ENCODE peak calls at places on chromosome 7, in six cellular contexts. One of them, this sample, is unnamed.

GRCh38 chr7:51298912-51299311 is 17.7 kb downstream of the COBL start:
- DNase-seq in stimulated activated CD4-positive, alpha-beta T cell treated with anti-CD3 and anti-CD28 coated beads, Interleukin-1b, Interleukin-23, amount 100 ng/mL, for 48 hours: no peak
- DNase-seq in lower lobe of right lung: no peak
- DNase-seq in activated naive CD8-positive, alpha-beta T cell treated with anti-CD3 and anti-CD28 coated beads for 36 hours: no peak
- DNase-seq in activated CD4-positive, alpha-beta T cell treated with anti-CD3 and anti-CD28 coated beads, Interleukin-2, amount 50 U/mL, for 48 hours: no peak
- DNase-seq in naive thymus-derived CD8-positive, alpha-beta T cell: no peak
- DNase-seq in this sample: no peak

GRCh38 chr7:13262929-13263530 is 575.6 kb downstream of the ARL4A start:
- DNase-seq in stimulated activated CD4-positive, alpha-beta T cell treated with anti-CD3 and anti-CD28 coated beads, Interleukin-1b, Interleukin-23, amount 100 ng/mL, for 48 hours: no peak
- DNase-seq in lower lobe of right lung: no peak
- DNase-seq in activated naive CD8-positive, alpha-beta T cell treated with anti-CD3 and anti-CD28 coated beads for 36 hours: no peak
- DNase-seq in activated CD4-positive, alpha-beta T cell treated with anti-CD3 and anti-CD28 coated beads, Interleukin-2, amount 50 U/mL, for 48 hours: no peak
- DNase-seq in naive thymus-derived CD8-positive, alpha-beta T cell: no peak
- DNase-seq in this sample: no peak

GRCh38 chr7:7792089-7792488 is 73.7 kb upstream of the RPA3 start:
- DNase-seq in stimulated activated CD4-positive, alpha-beta T cell treated with anti-CD3 and anti-CD28 coated beads, Interleukin-1b, Interleukin-23, amount 100 ng/mL, for 48 hours: no peak
- DNase-seq in lower lobe of right lung: no peak
- DNase-seq in activated naive CD8-positive, alpha-beta T cell treated with anti-CD3 and anti-CD28 coated beads for 36 hours: no peak
- DNase-seq in activated CD4-positive, alpha-beta T cell treated with anti-CD3 and anti-CD28 coated beads, Interleukin-2, amount 50 U/mL, for 48 hours: no peak
- DNase-seq in naive thymus-derived CD8-positive, alpha-beta T cell: no peak
- DNase-seq in this sample: no peak

GRCh38 chr7:33517191-33517590 is 387.8 kb downstream of the BBS9 start:
- DNase-seq in stimulated activated CD4-positive, alpha-beta T cell treated with anti-CD3 and anti-CD28 coated beads, Interleukin-1b, Interleukin-23, amount 100 ng/mL, for 48 hours: no peak
- DNase-seq in lower lobe of right lung: no peak
- DNase-seq in activated naive CD8-positive, alpha-beta T cell treated with anti-CD3 and anti-CD28 coated beads for 36 hours: no peak
- DNase-seq in activated CD4-positive, alpha-beta T cell treated with anti-CD3 and anti-CD28 coated beads, Interleukin-2, amount 50 U/mL, for 48 hours: no peak
- DNase-seq in naive thymus-derived CD8-positive, alpha-beta T cell: no peak
- DNase-seq in this sample: no peak

GRCh38 chr7:27745064-27745583 is 5.2 kb downstream of the TAX1BP1 start:
- DNase-seq in stimulated activated CD4-positive, alpha-beta T cell treated with anti-CD3 and anti-CD28 coated beads, Interleukin-1b, Interleukin-23, amount 100 ng/mL, for 48 hours: no peak
- DNase-seq in lower lobe of right lung: no peak
- DNase-seq in activated naive CD8-positive, alpha-beta T cell treated with anti-CD3 and anti-CD28 coated beads for 36 hours: no peak
- DNase-seq in activated CD4-positive, alpha-beta T cell treated with anti-CD3 and anti-CD28 coated beads, Interleukin-2, amount 50 U/mL, for 48 hours: no peak
- DNase-seq in naive thymus-derived CD8-positive, alpha-beta T cell: no peak
- DNase-seq in this sample: no peak

GRCh38 chr7:101378808-101379207 is 16.1 kb downstream of the COL26A1 start:
- DNase-seq in stimulated activated CD4-positive, alpha-beta T cell treated with anti-CD3 and anti-CD28 coated beads, Interleukin-1b, Interleukin-23, amount 100 ng/mL, for 48 hours: no peak
- DNase-seq in lower lobe of right lung: no peak
- DNase-seq in activated naive CD8-positive, alpha-beta T cell treated with anti-CD3 and anti-CD28 coated beads for 36 hours: no peak
- DNase-seq in activated CD4-positive, alpha-beta T cell treated with anti-CD3 and anti-CD28 coated beads, Interleukin-2, amount 50 U/mL, for 48 hours: no peak
- DNase-seq in naive thymus-derived CD8-positive, alpha-beta T cell: no peak
- DNase-seq in this sample: no peak

GRCh38 chr7:69412331-69413146 is 185.7 kb upstream of the AUTS2 start:
- DNase-seq in stimulated activated CD4-positive, alpha-beta T cell treated with anti-CD3 and anti-CD28 coated beads, Interleukin-1b, Interleukin-23, amount 100 ng/mL, for 48 hours: peak; percentile 28
- DNase-seq in lower lobe of right lung: no peak
- DNase-seq in activated naive CD8-positive, alpha-beta T cell treated with anti-CD3 and anti-CD28 coated beads for 36 hours: peak; percentile 12
- DNase-seq in activated CD4-positive, alpha-beta T cell treated with anti-CD3 and anti-CD28 coated beads, Interleukin-2, amount 50 U/mL, for 48 hours: no peak
- DNase-seq in naive thymus-derived CD8-positive, alpha-beta T cell: no peak
- DNase-seq in this sample: no peak

GRCh38 chr7:39624202-39624807 is 933 bp downstream of the RALA start:
- DNase-seq in stimulated activated CD4-positive, alpha-beta T cell treated with anti-CD3 and anti-CD28 coated beads, Interleukin-1b, Interleukin-23, amount 100 ng/mL, for 48 hours: no peak
- DNase-seq in lower lobe of right lung: no peak
- DNase-seq in activated naive CD8-positive, alpha-beta T cell treated with anti-CD3 and anti-CD28 coated beads for 36 hours: no peak
- DNase-seq in activated CD4-positive, alpha-beta T cell treated with anti-CD3 and anti-CD28 coated beads, Interleukin-2, amount 50 U/mL, for 48 hours: no peak
- DNase-seq in naive thymus-derived CD8-positive, alpha-beta T cell: no peak
- DNase-seq in this sample: no peak

GRCh38 chr7:83908526-83908925 is 259.6 kb upstream of the SEMA3E start:
- DNase-seq in stimulated activated CD4-positive, alpha-beta T cell treated with anti-CD3 and anti-CD28 coated beads, Interleukin-1b, Interleukin-23, amount 100 ng/mL, for 48 hours: no peak
- DNase-seq in lower lobe of right lung: no peak
- DNase-seq in activated naive CD8-positive, alpha-beta T cell treated with anti-CD3 and anti-CD28 coated beads for 36 hours: no peak
- DNase-seq in activated CD4-positive, alpha-beta T cell treated with anti-CD3 and anti-CD28 coated beads, Interleukin-2, amount 50 U/mL, for 48 hours: no peak
- DNase-seq in naive thymus-derived CD8-positive, alpha-beta T cell: no peak
- DNase-seq in this sample: no peak

GRCh38 chr7:117623606-117624005 is 143.8 kb downstream of the CFTR start:
- DNase-seq in stimulated activated CD4-positive, alpha-beta T cell treated with anti-CD3 and anti-CD28 coated beads, Interleukin-1b, Interleukin-23, amount 100 ng/mL, for 48 hours: no peak
- DNase-seq in lower lobe of right lung: no peak
- DNase-seq in activated naive CD8-positive, alpha-beta T cell treated with anti-CD3 and anti-CD28 coated beads for 36 hours: no peak
- DNase-seq in activated CD4-positive, alpha-beta T cell treated with anti-CD3 and anti-CD28 coated beads, Interleukin-2, amount 50 U/mL, for 48 hours: no peak
- DNase-seq in naive thymus-derived CD8-positive, alpha-beta T cell: no peak
- DNase-seq in this sample: no peak

GRCh38 chr7:30556854-30557644 is 37.6 kb upstream of the GARS1 start:
- DNase-seq in stimulated activated CD4-positive, alpha-beta T cell treated with anti-CD3 and anti-CD28 coated beads, Interleukin-1b, Interleukin-23, amount 100 ng/mL, for 48 hours: no peak
- DNase-seq in lower lobe of right lung: no peak
- DNase-seq in activated naive CD8-positive, alpha-beta T cell treated with anti-CD3 and anti-CD28 coated beads for 36 hours: no peak
- DNase-seq in activated CD4-positive, alpha-beta T cell treated with anti-CD3 and anti-CD28 coated beads, Interleukin-2, amount 50 U/mL, for 48 hours: no peak
- DNase-seq in naive thymus-derived CD8-positive, alpha-beta T cell: no peak
- DNase-seq in this sample: no peak

GRCh38 chr7:6589829-6590644 is at the start of gene INTS15:
- DNase-seq in stimulated activated CD4-positive, alpha-beta T cell treated with anti-CD3 and anti-CD28 coated beads, Interleukin-1b, Interleukin-23, amount 100 ng/mL, for 48 hours: peak; percentile 72
- DNase-seq in lower lobe of right lung: peak; percentile 85
- DNase-seq in activated naive CD8-positive, alpha-beta T cell treated with anti-CD3 and anti-CD28 coated beads for 36 hours: peak; percentile 91
- DNase-seq in activated CD4-positive, alpha-beta T cell treated with anti-CD3 and anti-CD28 coated beads, Interleukin-2, amount 50 U/mL, for 48 hours: peak; percentile 76
- DNase-seq in naive thymus-derived CD8-positive, alpha-beta T cell: peak; percentile 91
- DNase-seq in this sample: peak; percentile 60

GRCh38 chr7:80060218-80060806 is 74.3 kb upstream of the GNAI1 start:
- DNase-seq in stimulated activated CD4-positive, alpha-beta T cell treated with anti-CD3 and anti-CD28 coated beads, Interleukin-1b, Interleukin-23, amount 100 ng/mL, for 48 hours: no peak
- DNase-seq in lower lobe of right lung: no peak
- DNase-seq in activated naive CD8-positive, alpha-beta T cell treated with anti-CD3 and anti-CD28 coated beads for 36 hours: no peak
- DNase-seq in activated CD4-positive, alpha-beta T cell treated with anti-CD3 and anti-CD28 coated beads, Interleukin-2, amount 50 U/mL, for 48 hours: no peak
- DNase-seq in naive thymus-derived CD8-positive, alpha-beta T cell: no peak
- DNase-seq in this sample: no peak

This sample was measured in NK-92 treated with Interleukin-12 subunit alpha and Interleukin-12 subunit beta, amount 100 ng/mL, for 24 hours.